ENCODE peak calls at places on chromosome 18, in ten cellular contexts. H, L, W, E, X, G, K, O, N and Z are unnamed samples. For H3K4me1 and H3K9me3, the result is how much of the 10 kb centered on the place peaks cover.

GRCh38 chr18:64258111-64258650 is 109.3 kb upstream of the LINC00305 start:
- DNase-seq in H (no peak), L (no peak), W (no peak), E (no peak), X (no peak), G (no peak), K (no peak), O (no peak), N (no peak), Z (no peak)

GRCh38 chr18:32956591-32957310 is 183.9 kb upstream of the KLHL14 start:
- DNase-seq in H (no peak), L (peak), W (peak), E (no peak), X (no peak), G (no peak), K (no peak), O (no peak), N (no peak), Z (no peak)

GRCh38 chr18:75276813-75277628 is 66.4 kb downstream of the TSHZ1 start:
- DNase-seq in H (no peak), L (no peak), W (no peak), E (no peak), X (no peak), G (no peak), K (no peak), O (no peak), N (no peak), Z (no peak)

GRCh38 chr18:46343940-46344372 is 239.8 kb downstream of the HAUS1 start:
- DNase-seq in H (peak), L (no peak), W (peak), E (peak), X (peak), G (peak), K (no peak), O (peak), N (no peak), Z (no peak)

GRCh38 chr18:51811883-51812282 is 528.1 kb upstream of the DCC start:
- DNase-seq in H (no peak), L (no peak), W (no peak), E (no peak), X (no peak), G (no peak), K (no peak), O (no peak), N (no peak), Z (no peak)

GRCh38 chr18:58867281-58867961 is 2.7 kb downstream of the ZNF532 start:
- DNase-seq in H (no peak), L (no peak), W (no peak), E (peak), X (no peak), G (no peak), K (no peak), O (no peak), N (no peak), Z (no peak)

GRCh38 chr18:75081486-75081885 is 127.5 kb downstream of the PTGR3 start:
- DNase-seq in H (no peak), L (no peak), W (no peak), E (no peak), X (no peak), G (no peak), K (no peak), O (no peak), N (no peak), Z (no peak)

GRCh38 chr18:60358516-60358915 is 14.1 kb downstream of the MC4R start:
- DNase-seq in H (no peak), L (peak), W (no peak), E (no peak), X (no peak), G (no peak), K (no peak), O (no peak), N (no peak), Z (no peak)

GRCh38 chr18:63888473-63889190 is 1.1 kb downstream of the SERPINB2 start:
- DNase-seq in H (no peak), L (peak), W (no peak), E (no peak), X (no peak), G (no peak), K (no peak), O (no peak), N (no peak), Z (no peak)

GRCh38 chr18:58222439-58223125 is 178.6 kb downstream of the NEDD4L start:
- DNase-seq in H (no peak), L (no peak), W (no peak), E (no peak), X (no peak), G (no peak), K (no peak), O (no peak), N (no peak), Z (peak)

GRCh38 chr18:9861157-9861556 is 24.6 kb upstream of the TXNDC2 start:
- DNase-seq in H (no peak), L (no peak), W (no peak), E (no peak), X (no peak), G (no peak), K (no peak), O (no peak), N (no peak), Z (no peak)

GRCh38 chr18:23844991-23845680 is 155.9 kb downstream of the LAMA3 start:
- DNase-seq in H (no peak), L (peak), W (no peak), E (no peak), X (no peak), G (no peak), K (no peak), O (no peak), N (no peak), Z (peak)

GRCh38 chr18:23845988-23846630 is 156.9 kb downstream of the LAMA3 start:
- DNase-seq in H (no peak), L (no peak), W (no peak), E (no peak), X (no peak), G (no peak), K (no peak), O (no peak), N (no peak), Z (no peak)

GRCh38 chr18:23849141-23849540 is 159.9 kb downstream of the LAMA3 start:
- DNase-seq in H (no peak), L (no peak), W (no peak), E (no peak), X (no peak), G (no peak), K (no peak), O (no peak), N (no peak), Z (no peak)

GRCh38 chr18:23850215-23850614 is 161.0 kb downstream of the LAMA3 start:
- DNase-seq in H (no peak), L (no peak), W (no peak), E (no peak), X (no peak), G (no peak), K (no peak), O (no peak), N (no peak), Z (no peak)

GRCh38 chr18:23847321-23847986 is 158.2 kb downstream of the LAMA3 start:
- DNase-seq in H (no peak), L (no peak), W (no peak), E (no peak), X (no peak), G (no peak), K (no peak), O (no peak), N (no peak), Z (no peak)
- H3K4me1 ChIP-seq in H (under half), L (under half), W (under half), E (under half), X (under half), G (under half), K (under half), O (under half), N (under half), Z (under half)

DNA sequence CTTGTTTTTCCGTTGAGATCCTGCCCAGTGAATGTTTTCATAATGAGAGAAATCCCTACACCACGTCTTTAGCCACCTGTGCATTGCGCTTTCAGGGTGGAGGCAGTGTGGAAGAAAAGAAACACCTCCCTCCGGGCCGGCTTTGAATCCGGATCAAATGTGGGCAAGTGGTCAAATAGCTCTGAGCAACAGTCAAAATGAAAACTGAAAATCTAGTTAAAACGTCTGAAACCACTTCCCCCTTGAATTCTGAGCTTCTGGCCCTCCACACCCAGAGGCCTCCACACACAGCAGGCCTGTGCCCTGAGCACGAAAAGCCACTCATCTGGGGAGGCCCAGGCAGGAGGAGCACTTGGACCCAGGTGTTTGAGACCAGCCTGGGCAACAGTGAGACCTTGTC is 263.6 kb upstream of the SALL3 start:
- DNase-seq in H (no peak), L (no peak), W (no peak), E (no peak), X (no peak), G (no peak), K (no peak), O (no peak), N (no peak), Z (no peak)
- H3K9me3 ChIP-seq in H (under half), L (under half), W (under half), E (under half), X (under half), G (under half), K (under half), O (under half), N (under half), Z (under half)

GRCh38 chr18:8264861-8265411 is 344.3 kb upstream of the RAB12 start:
- DNase-seq in H (no peak), L (peak), W (no peak), E (no peak), X (no peak), G (no peak), K (no peak), O (no peak), N (no peak), Z (no peak)
- H3K4me3 ChIP-seq in H (no peak), L (no peak), W (no peak), E (no peak), X (no peak), G (no peak), K (no peak), O (no peak), N (no peak), Z (no peak)

GRCh38 chr18:21100141-21100540 is 11.5 kb downstream of the ROCK1 start:
- DNase-seq in H (no peak), L (peak), W (no peak), E (no peak), X (no peak), G (no peak), K (no peak), O (no peak), N (no peak), Z (no peak)
- H3K4me1 ChIP-seq in H (under half), L (under half), W (half or more), E (under half), X (half or more), G (under half), K (under half), O (under half), N (half or more), Z (under half)

DNA sequence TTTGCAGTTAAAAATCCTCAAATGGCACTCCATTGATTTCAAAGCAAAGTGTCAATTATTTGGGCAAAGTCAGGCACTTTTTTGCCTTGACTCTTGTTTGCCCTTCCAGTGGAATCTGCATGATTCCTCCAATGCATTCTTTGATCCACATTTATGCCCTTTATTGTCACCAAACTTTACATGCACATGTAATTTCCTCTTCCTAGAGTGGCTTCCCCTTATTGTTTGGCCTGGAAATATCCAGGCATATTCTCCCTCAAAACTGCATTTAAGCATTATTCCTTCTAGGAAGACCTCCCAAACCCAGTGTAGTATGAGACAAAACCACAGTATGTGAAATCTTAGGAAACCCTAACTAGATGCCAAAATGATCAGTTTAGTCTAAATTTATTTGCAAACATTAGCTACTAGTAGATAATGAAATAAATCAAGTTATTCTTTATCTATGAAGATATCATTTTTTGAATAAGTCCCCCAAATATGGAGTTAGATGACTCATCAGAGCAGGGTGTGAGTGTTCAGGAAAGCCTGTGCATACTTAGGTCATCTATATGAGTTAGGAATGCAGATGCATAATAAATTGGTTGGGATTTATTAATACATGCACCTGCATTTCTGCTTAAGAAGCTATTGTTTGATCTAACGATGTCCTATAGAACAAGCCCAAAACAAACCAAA is 433.3 kb upstream of the TCF4 start:
- DNase-seq in H (no peak), L (no peak), W (no peak), E (no peak), X (no peak), G (no peak), K (no peak), O (no peak), N (no peak), Z (no peak)
- H3K9me3 ChIP-seq in H (under half), L (under half), W (under half), E (under half), X (under half), G (under half), K (under half), O (under half), N (under half), Z (under half)

DNA sequence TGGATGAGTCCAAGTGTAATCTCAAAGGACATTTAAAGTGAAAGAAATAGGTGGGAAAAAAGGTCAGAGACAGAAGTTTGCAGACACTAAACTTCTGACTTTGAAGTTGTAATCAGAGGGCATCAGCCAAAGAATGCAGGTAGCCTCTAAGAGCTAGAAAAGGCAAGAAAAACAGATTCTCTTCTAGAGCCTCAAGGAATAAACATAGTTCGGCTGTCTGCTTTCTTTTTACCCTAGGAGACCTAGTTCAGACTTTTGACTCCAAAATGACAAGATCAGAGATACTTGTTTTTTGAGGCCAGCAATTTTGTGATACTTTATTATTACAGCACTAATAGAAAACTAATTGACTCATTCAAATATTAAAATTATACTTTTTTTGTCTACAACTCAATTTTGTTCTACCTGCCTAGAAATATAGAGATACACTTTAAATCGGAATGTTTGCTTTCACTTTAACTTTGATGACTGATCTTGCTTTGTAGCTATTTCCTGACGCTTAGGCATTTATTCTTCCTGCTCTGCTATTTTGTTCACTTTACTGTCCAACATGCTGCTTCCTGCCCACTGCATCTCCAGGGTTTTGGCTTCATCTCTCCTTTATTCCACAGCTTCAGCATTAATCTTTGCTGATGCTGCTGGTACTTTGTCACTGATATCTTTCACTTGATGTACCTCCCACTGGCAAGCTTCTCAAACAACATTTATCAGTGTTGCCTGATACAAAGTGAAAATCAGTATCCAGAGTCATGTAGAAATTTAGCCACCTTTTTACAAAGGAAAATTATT is 272.5 kb downstream of the DSEL start:
- DNase-seq in H (no peak), L (peak), W (no peak), E (no peak), X (no peak), G (no peak), K (no peak), O (no peak), N (no peak), Z (no peak)
- H3K4me3 ChIP-seq in H (no peak), L (no peak), W (no peak), E (peak), X (peak), G (peak), K (peak), O (peak), N (peak), Z (peak)

GRCh38 chr18:49024408-49024807 is 73.6 kb upstream of the SMAD7 start:
- DNase-seq in H (no peak), L (no peak), W (peak), E (no peak), X (no peak), G (no peak), K (no peak), O (no peak), N (no peak), Z (no peak)
- H3K4me1 ChIP-seq in H (under half), L (under half), W (half or more), E (under half), X (under half), G (under half), K (under half), O (half or more), N (under half), Z (under half)

GRCh38 chr18:35306588-35307250 is 16.7 kb upstream of the ZSCAN30 start:
- DNase-seq in H (no peak), L (no peak), W (no peak), E (no peak), X (no peak), G (no peak), K (no peak), O (no peak), N (no peak), Z (no peak)
- H3K9me3 ChIP-seq in H (half or more), L (under half), W (under half), E (under half), X (half or more), G (under half), K (under half), O (half or more), N (half or more), Z (half or more)